ENCODE peak calls at places on chromosome 1, in nine cellular contexts. I is RWPE1; W is activated CD4-positive, alpha-beta T cell treated with anti-CD3 and anti-CD28 coated beads, Interleukin-2, amount 50 U/mL, for 24 hours; K is endodermal cell; O is cardiac muscle cell; V is stimulated activated CD8-positive, alpha-beta memory T cell treated with anti-CD3 and anti-CD28 coated beads, Interleukin-12 subunit alpha, Interleukin-12 subunit beta, amount 100 ng/mL, for 1 hour; F is astrocyte of the hippocampus; Q is mesendoderm; E is stimulated activated CD4-positive, alpha-beta T cell treated with anti-CD3 and anti-CD28 coated beads, Interleukin-15, amount 100 ng/mL, for 1 hour. X is an unnamed sample.

GRCh38 chr1:98260839-98261238 is 340.0 kb upstream of the DPYD start:
- DNase-seq in I (no peak), W (no peak), K (peak), O (no peak), V (no peak), F (no peak), Q (peak), E (no peak), X (no peak)

GRCh38 chr1:156368889-156369684 is at the start of gene RHBG:
- DNase-seq in I (peak), W (no peak), K (peak), O (peak), V (no peak), F (peak), Q (peak), E (no peak), X (peak)

GRCh38 chr1:247114351-247115140 is 10.4 kb upstream of the ZNF669 start:
- DNase-seq in I (no peak), W (no peak), K (no peak), O (no peak), V (no peak), F (no peak), Q (no peak), E (no peak), X (no peak)

GRCh38 chr1:76336951-76337371 is 262.4 kb downstream of the ST6GALNAC3 start:
- DNase-seq in I (no peak), W (no peak), K (no peak), O (peak), V (no peak), F (peak), Q (peak), E (no peak), X (peak)

GRCh38 chr1:225754940-225755635 is 22.5 kb upstream of the SRP9 start:
- DNase-seq in I (no peak), W (no peak), K (no peak), O (peak), V (no peak), F (peak), Q (peak), E (no peak), X (peak)

GRCh38 chr1:12447301-12447700 is 170.7 kb downstream of the DHRS3 start:
- DNase-seq in I (no peak), W (no peak), K (no peak), O (peak), V (no peak), F (peak), Q (no peak), E (no peak), X (no peak)

GRCh38 chr1:246156847-246157246 is 350.2 kb downstream of the SMYD3 start:
- DNase-seq in I (no peak), W (no peak), K (peak), O (no peak), V (no peak), F (no peak), Q (peak), E (no peak), X (no peak)

GRCh38 chr1:84090447-84091244 is 53.4 kb upstream of the PRKACB start:
- DNase-seq in I (no peak), W (no peak), K (no peak), O (no peak), V (no peak), F (no peak), Q (no peak), E (no peak), X (no peak)

GRCh38 chr1:24705260-24706073 is 39.8 kb upstream of the CLIC4 start:
- DNase-seq in I (peak), W (no peak), K (peak), O (peak), V (no peak), F (peak), Q (peak), E (no peak), X (peak)

GRCh38 chr1:15323351-15323988 is 76.4 kb downstream of the FHAD1 start:
- DNase-seq in I (peak), W (peak), K (peak), O (peak), V (peak), F (peak), Q (peak), E (peak), X (peak)

GRCh38 chr1:162380061-162380846 is 1.3 kb upstream of the C1orf226 start:
- DNase-seq in I (no peak), W (no peak), K (peak), O (no peak), V (no peak), F (no peak), Q (no peak), E (no peak), X (peak)

GRCh38 chr1:28801461-28801860 is 10.5 kb upstream of the OPRD1 start:
- DNase-seq in I (no peak), W (no peak), K (no peak), O (no peak), V (no peak), F (no peak), Q (no peak), E (no peak), X (peak)

GRCh38 chr1:197799271-197799670 is 24.0 kb upstream of the DENND1B start:
- DNase-seq in I (peak), W (no peak), K (peak), O (peak), V (no peak), F (peak), Q (peak), E (no peak), X (peak)

GRCh38 chr1:192830596-192831241 is 21.9 kb downstream of the RGS2 start:
- DNase-seq in I (no peak), W (no peak), K (no peak), O (peak), V (no peak), F (no peak), Q (peak), E (no peak), X (no peak)

GRCh38 chr1:174800221-174800791 is 199.4 kb upstream of the CACYBP start:
- DNase-seq in I (no peak), W (no peak), K (peak), O (peak), V (no peak), F (peak), Q (peak), E (no peak), X (no peak)

GRCh38 chr1:77120950-77121349 is 98.3 kb downstream of the PIGK start:
- DNase-seq in I (no peak), W (no peak), K (no peak), O (no peak), V (no peak), F (peak), Q (peak), E (no peak), X (no peak)

GRCh38 chr1:101410048-101410878 is 173.4 kb downstream of the S1PR1 start:
- DNase-seq in I (no peak), W (no peak), K (no peak), O (peak), V (no peak), F (no peak), Q (peak), E (no peak), X (no peak)

GRCh38 chr1:21909286-21909759 is 27.8 kb downstream of the HSPG2 start:
- DNase-seq in I (no peak), W (no peak), K (no peak), O (peak), V (no peak), F (peak), Q (no peak), E (no peak), X (no peak)

GRCh38 chr1:119728007-119728406 is 16.3 kb downstream of the PHGDH start:
- DNase-seq in I (no peak), W (no peak), K (no peak), O (no peak), V (no peak), F (no peak), Q (no peak), E (no peak), X (no peak)

GRCh38 chr1:52574594-52574993 is 21.7 kb upstream of the TUT4 start:
- DNase-seq in I (peak), W (no peak), K (no peak), O (peak), V (no peak), F (peak), Q (no peak), E (no peak), X (no peak)

GRCh38 chr1:215539803-215540575 is 27.1 kb upstream of the KCTD3 start:
- DNase-seq in I (no peak), W (no peak), K (no peak), O (peak), V (no peak), F (peak), Q (no peak), E (no peak), X (no peak)

GRCh38 chr1:221611930-221612777 is 129.7 kb downstream of the DUSP10 start:
- DNase-seq in I (peak), W (no peak), K (peak), O (peak), V (no peak), F (peak), Q (peak), E (no peak), X (peak)